ENCODE peak calls at places on chromosomes 11 and 22, in seven cellular contexts. I, K, N, Y, V, Z and L are unnamed samples.

GRCh38 chr11:44596541-44597276 is 31.2 kb downstream of the CD82 start:
- DNase-seq in V (peak; percentile 55), Z (no peak), I (no peak), Y (peak; percentile 84), K (no peak), N (no peak), L (no peak)

GRCh38 chr22:31347251-31348008 is 1.3 kb upstream of the PATZ1 start:
- DNase-seq in Y (peak; percentile 62), Z (peak; percentile 70), N (peak; percentile 63), K (peak; percentile 90), I (peak; percentile 23), V (peak; percentile 59), L (peak; percentile 68)

GRCh38 chr11:130709531-130709930 is 206.7 kb downstream of the SNX19 start:
- DNase-seq in K (no peak), Z (no peak), I (no peak), N (no peak), V (no peak), Y (no peak), L (no peak)

GRCh38 chr11:64772318-64773018 is 5.9 kb downstream of the SF1 start:
- DNase-seq in Y (no peak), K (no peak), Z (no peak), V (no peak), I (no peak), N (no peak), L (no peak)

GRCh38 chr11:29159552-29160465 is 857.0 kb downstream of the KCNA4 start:
- DNase-seq in I (no peak), V (no peak), Z (peak; percentile 84), Y (peak; percentile 6), K (peak; percentile 80), N (peak; percentile 23), L (peak; percentile 58)

GRCh38 chr22:30386960-30387848 is at the start of gene RNF215:
- DNase-seq in V (peak; percentile 81), Y (peak; percentile 75), K (peak; percentile 92), I (peak; percentile 41), Z (peak; percentile 80), N (peak; percentile 71), L (peak; percentile 92)

GRCh38 chr11:34480339-34480738 is 33.3 kb downstream of the ELF5 start:
- DNase-seq in N (no peak), I (no peak), Z (peak; percentile 53), Y (no peak), K (peak; percentile 52), V (no peak), L (no peak)

GRCh38 chr11:11230802-11231562 is 122.1 kb downstream of the CSNK2A3 start:
- DNase-seq in Z (peak; percentile 40), N (no peak), V (no peak), I (no peak), Y (peak; percentile 8), K (peak; percentile 68), L (no peak)

GRCh38 chr11:115222218-115222862 is 281.9 kb downstream of the CADM1 start:
- DNase-seq in I (no peak), V (no peak), N (no peak), Z (peak; percentile 44), K (peak; percentile 60), Y (peak; percentile 36), L (no peak)

GRCh38 chr11:58034471-58034870 is 3.7 kb downstream of the OR6Q1 start:
- DNase-seq in I (no peak), V (no peak), Y (no peak), K (no peak), N (no peak), Z (no peak), L (no peak)

GRCh38 chr22:43213962-43214361 is 27.0 kb upstream of the TTLL12 start:
- DNase-seq in N (no peak), V (no peak), Z (no peak), Y (no peak), I (no peak), K (no peak), L (no peak)

GRCh38 chr11:90220391-90220790 is 2.5 kb downstream of the CHORDC1 start:
- DNase-seq in Y (no peak), Z (peak; percentile 76), N (no peak), V (no peak), I (no peak), K (no peak), L (no peak)

GRCh38 chr11:1820463-1821325 is 14.1 kb upstream of the SYT8 start:
- DNase-seq in Z (peak; percentile 43), N (no peak), K (peak; percentile 69), V (no peak), I (no peak), Y (no peak), L (no peak)

GRCh38 chr11:80719292-80719646 is 1278.4 kb upstream of the TENM4 start:
- DNase-seq in Y (no peak), Z (no peak), I (no peak), K (peak; percentile 55), N (no peak), V (no peak), L (no peak)

GRCh38 chr22:37288521-37288920 is 6.2 kb downstream of the CYTH4 start:
- DNase-seq in Z (no peak), N (no peak), K (no peak), V (no peak), I (no peak), Y (no peak), L (no peak)

GRCh38 chr11:37026326-37026725 is 428.3 kb upstream of the RAG2 start:
- DNase-seq in Y (no peak), N (no peak), Z (no peak), K (peak; percentile 87), I (no peak), V (no peak), L (no peak)

GRCh38 chr11:7098235-7098832 is 9.5 kb downstream of the RBMXL2 start:
- DNase-seq in N (peak; percentile 7), V (no peak), Z (peak; percentile 72), I (no peak), K (no peak), Y (peak; percentile 13), L (no peak)

GRCh38 chr11:70732493-70733206 is 334.3 kb downstream of the CTTN start:
- DNase-seq in N (no peak), Z (no peak), V (no peak), K (peak; percentile 83), Y (no peak), I (no peak), L (peak; percentile 82)

GRCh38 chr22:35524966-35525686 is 15.5 kb upstream of the RASD2 start:
- DNase-seq in K (no peak), I (no peak), N (no peak), V (no peak), Y (no peak), Z (no peak), L (no peak)

GRCh38 chr11:121591405-121592033 is 138.8 kb upstream of the SORL1-AS1 start:
- DNase-seq in K (peak; percentile 82), Y (peak; percentile 84), N (peak; percentile 30), V (peak; percentile 51), I (no peak), Z (peak; percentile 95), L (peak; percentile 84)

GRCh38 chr22:50399751-50400331 is 56.7 kb downstream of the PPP6R2 start:
- DNase-seq in Z (no peak), K (peak; percentile 74), Y (no peak), V (no peak), N (peak; percentile 29), I (no peak), L (peak; percentile 44)

GRCh38 chr11:61482513-61482912 is 26.0 kb upstream of the LRRC10B start:
- DNase-seq in Y (peak; percentile 20), I (no peak), V (peak; percentile 26), K (peak; percentile 86), N (no peak), Z (peak; percentile 37), L (no peak)

GRCh38 chr22:24496661-24497060 is 1.5 kb downstream of the UPB1 start:
- DNase-seq in Z (no peak), K (no peak), Y (no peak), V (no peak), I (no peak), N (no peak), L (no peak)

GRCh38 chr11:64206457-64207246 is at the start of gene FERMT3:
- DNase-seq in Z (no peak), I (no peak), K (no peak), Y (peak; percentile 86), N (peak; percentile 87), V (peak; percentile 77), L (no peak)

GRCh38 chr11:78414321-78415051 is 3.1 kb downstream of the GAB2 start:
- DNase-seq in Z (peak; percentile 64), V (no peak), K (no peak), N (no peak), I (no peak), Y (no peak), L (no peak)

GRCh38 chr22:36811094-36811797 is 5.6 kb downstream of the PVALB start:
- DNase-seq in N (no peak), V (no peak), I (no peak), K (no peak), Z (no peak), Y (no peak), L (no peak)

GRCh38 chr11:106482920-106483761 is 405.7 kb downstream of the AASDHPPT start:
- DNase-seq in Y (no peak), N (no peak), Z (peak; percentile 89), I (no peak), V (no peak), K (peak; percentile 90), L (peak; percentile 60)

GRCh38 chr22:24216541-24217209 is 28.2 kb downstream of the GGT5 start:
- DNase-seq in Y (no peak), Z (no peak), V (no peak), K (no peak), I (no peak), N (no peak), L (no peak)

GRCh38 chr11:47136921-47137320 is 39.8 kb downstream of the ARFGAP2 start:
- DNase-seq in Y (no peak), N (no peak), I (no peak), K (no peak), Z (no peak), V (no peak), L (no peak)

GRCh38 chr11:134224710-134225662 is 515 bp downstream of the VPS26B start:
- DNase-seq in I (peak; percentile 39), V (peak; percentile 52), K (peak; percentile 55), Y (peak; percentile 73), N (peak; percentile 10), Z (peak; percentile 51), L (peak; percentile 75)

GRCh38 chr11:133228406-133229330 is 303.6 kb downstream of the OPCML start:
- DNase-seq in V (no peak), N (no peak), Z (no peak), I (no peak), Y (no peak), K (peak; percentile 85), L (no peak)

GRCh38 chr22:45125198-45125597 is 38.5 kb upstream of the NUP50 start:
- DNase-seq in V (no peak), Y (no peak), I (no peak), N (no peak), K (peak; percentile 80), Z (no peak), L (no peak)

GRCh38 chr11:115930276-115930675 is 426.1 kb upstream of the CADM1 start:
- DNase-seq in Z (no peak), K (no peak), I (no peak), Y (no peak), V (no peak), N (no peak), L (peak; percentile 30)

GRCh38 chr11:46363455-46363920 is 16.2 kb downstream of the DGKZ start:
- DNase-seq in V (no peak), K (peak; percentile 56), I (no peak), Z (peak; percentile 89), Y (no peak), N (no peak), L (peak; percentile 75)

GRCh38 chr22:50621491-50621880 is 6.5 kb downstream of the ARSA start:
- DNase-seq in Y (peak; percentile 78), K (peak; percentile 49), N (peak; percentile 61), V (no peak), I (no peak), Z (no peak), L (no peak)